ENCODE peak calls at places on chromosomes 5 and 9, in four cellular contexts. K is GM12878, G is HepG2, O is K562. B is an unnamed sample.

GRCh38 chr9:2313512-2313911 is 298.4 kb downstream of the SMARCA2 start:
- DNase-seq in K (no peak), G (no peak), O (no peak), B (no peak)

GRCh38 chr9:128231638-128232568 is 28.7 kb downstream of the DNM1 start:
- DNase-seq in K (no peak), G (no peak), O (no peak), B (no peak)

GRCh38 chr9:126275386-126276001 is 51.1 kb upstream of the MVB12B start:
- DNase-seq in K (no peak), G (no peak), O (no peak), B (no peak)

GRCh38 chr5:66329078-66329477 is 185.0 kb downstream of the SREK1 start:
- DNase-seq in K (no peak), G (no peak), O (no peak), B (no peak)

GRCh38 chr9:136619742-136620440 is 42.8 kb upstream of the EGFL7 start:
- DNase-seq in K (no peak), G (peak), O (no peak), B (no peak)

GRCh38 chr5:166596043-166596442 is 1695.4 kb upstream of the WWC1 start:
- DNase-seq in K (no peak), G (no peak), O (no peak), B (no peak)

GRCh38 chr9:113345165-113345564 is 4.2 kb upstream of the BSPRY start:
- DNase-seq in K (no peak), G (peak), O (no peak), B (no peak)

GRCh38 chr9:15191358-15191757 is 115.7 kb downstream of the TTC39B start:
- DNase-seq in K (no peak), G (no peak), O (no peak), B (no peak)

GRCh38 chr5:110957934-110958333 is 113.6 kb upstream of the TSLP start:
- DNase-seq in K (no peak), G (no peak), O (no peak), B (no peak)

GRCh38 chr5:145245354-145245753 is 589.8 kb downstream of the PRELID2 start:
- DNase-seq in K (no peak), G (no peak), O (no peak), B (no peak)

GRCh38 chr9:9352877-9353481 is 1259.8 kb downstream of the PTPRD start:
- DNase-seq in K (no peak), G (no peak), O (peak), B (no peak)

GRCh38 chr5:64188776-64189175 is 23.1 kb downstream of the RNF180 start:
- DNase-seq in K (no peak), G (no peak), O (no peak), B (no peak)

GRCh38 chr5:143887302-143887638 is 75.3 kb downstream of the HMHB1 start:
- DNase-seq in K (no peak), G (no peak), O (no peak), B (no peak)

GRCh38 chr5:172370648-172371248 is 83.6 kb downstream of the SH3PXD2B start:
- DNase-seq in K (no peak), G (peak), O (peak), B (peak)

DNA sequence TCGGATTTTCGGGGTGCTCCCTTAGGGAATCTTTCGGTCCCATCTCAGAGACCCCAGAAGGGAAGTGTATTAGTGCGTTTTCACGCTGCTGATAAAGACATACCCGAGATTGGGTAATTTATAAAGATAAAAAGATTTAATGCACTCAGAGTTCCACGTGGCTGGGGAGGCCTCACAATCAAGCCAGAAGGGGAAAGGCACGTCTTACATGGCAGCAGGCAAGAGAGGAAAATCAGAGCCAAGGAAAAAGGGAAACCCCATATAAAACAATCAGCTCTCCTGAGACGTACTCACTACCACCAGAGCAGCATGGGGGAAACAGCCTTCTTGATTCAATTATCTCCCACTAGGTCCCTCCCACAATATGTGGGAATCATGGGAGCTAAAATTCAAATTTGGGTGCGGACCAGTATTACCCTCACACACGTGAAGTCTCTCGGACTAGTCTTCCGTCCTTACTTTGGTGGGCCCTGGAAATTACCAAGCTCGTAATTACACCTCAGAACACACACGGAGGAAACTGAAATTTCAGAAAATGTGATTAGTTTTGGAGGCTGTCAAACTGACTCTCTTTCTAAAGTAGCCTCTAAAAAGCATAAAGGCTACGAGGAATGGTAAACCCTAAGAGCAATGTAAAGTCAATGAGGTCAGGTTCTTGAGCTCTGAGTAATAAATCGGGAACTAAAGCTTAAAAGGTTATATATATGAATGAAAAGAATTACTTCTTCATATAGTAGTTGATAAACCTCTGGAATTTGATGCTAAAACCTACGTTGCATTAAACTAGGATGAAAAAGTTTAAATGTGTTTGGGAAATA is 699 bp upstream of the FEM1C start:
- DNase-seq in K (no peak), G (no peak), O (no peak), B (no peak)
- TF ChIP-seq ESRRA in K (no peak), G (no peak), O (no peak), B (no peak)

DNA sequence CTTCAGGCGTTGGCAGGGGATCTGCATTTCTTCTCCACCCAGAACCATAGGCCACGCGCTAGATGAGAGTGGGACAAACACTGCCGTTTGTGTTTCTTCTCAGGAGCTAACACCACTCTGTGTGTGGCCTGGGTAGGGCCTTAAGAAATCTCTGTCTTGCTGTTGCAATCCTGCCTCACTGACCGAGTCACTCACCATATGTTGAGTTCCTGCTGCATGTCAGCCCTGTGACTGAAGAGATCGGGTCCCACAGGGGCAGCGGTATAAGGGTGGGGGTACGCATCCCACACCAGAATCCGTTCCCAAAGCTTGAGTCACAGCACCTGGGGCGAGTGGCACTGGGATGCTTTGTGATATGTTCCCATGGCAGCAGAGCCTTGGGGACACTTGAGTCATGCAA is 90.1 kb upstream of the OTULINL start:
- DNase-seq in K (no peak), G (no peak), O (peak), B (no peak)
- H3K27ac ChIP-seq in K (no peak), G (no peak), O (no peak), B (no peak)

GRCh38 chr5:134561871-134562296 is 36.4 kb downstream of the JADE2 start:
- DNase-seq in K (no peak), G (peak), O (peak), B (peak)
- TF ChIP-seq ESRRA in K (no peak), G (no peak), O (no peak), B (no peak)

DNA sequence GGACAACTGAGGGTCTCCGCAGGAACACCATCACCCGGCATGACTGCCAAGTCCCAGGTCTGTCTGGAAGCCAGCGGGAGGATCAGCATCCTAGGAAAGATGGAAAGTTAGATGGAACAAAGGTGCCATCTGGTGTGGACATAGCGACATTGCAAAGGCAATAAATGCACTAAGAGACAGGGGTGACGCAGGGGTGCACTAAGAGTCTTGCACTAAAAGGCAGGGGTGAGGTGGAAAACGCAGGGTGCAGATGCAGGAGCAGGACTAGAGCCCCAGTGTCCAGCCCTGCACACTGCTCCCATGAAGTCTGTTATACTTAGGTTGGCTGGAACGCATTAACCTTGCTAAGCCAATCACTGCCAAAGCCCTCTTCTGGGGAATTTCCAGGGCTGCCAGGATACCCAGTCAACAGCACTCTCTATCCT is 15.5 kb downstream of the ATOX1 start:
- DNase-seq in K (no peak), G (peak), O (peak), B (peak)
- H3K27ac ChIP-seq in K (no peak), G (no peak), O (no peak), B (peak)

DNA sequence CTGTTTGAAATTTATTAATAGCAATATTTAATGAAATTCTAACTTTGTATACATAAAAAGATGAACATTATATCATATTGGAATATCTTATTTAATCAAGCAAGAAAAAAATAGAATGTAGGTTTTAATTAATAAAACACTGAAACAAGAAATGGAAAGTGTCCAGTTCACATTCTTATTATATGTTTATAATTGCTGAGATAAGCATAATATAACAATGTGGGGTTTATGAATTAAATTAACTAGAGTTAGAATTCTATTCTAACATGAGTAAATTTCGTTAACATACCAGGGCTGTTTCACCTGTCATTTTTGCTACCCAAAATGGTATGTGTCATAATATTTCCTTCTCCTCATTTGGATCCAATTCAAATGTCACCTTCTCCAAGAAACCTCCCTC is 12.3 kb downstream of the CDH9 start:
- DNase-seq in K (no peak), G (no peak), O (no peak), B (no peak)
- TF ChIP-seq ESRRA in K (no peak), G (no peak), O (no peak), B (no peak)

GRCh38 chr9:120435066-120435465 is 144.9 kb downstream of the CDK5RAP2 start:
- DNase-seq in K (no peak), G (no peak), O (no peak), B (no peak)
- H3K27ac ChIP-seq in K (no peak), G (no peak), O (no peak), B (no peak)

GRCh38 chr9:87880116-87880515 is 2.6 kb upstream of the SPATA31E1 start:
- DNase-seq in K (no peak), G (no peak), O (no peak), B (no peak)
- TF ChIP-seq ESRRA in K (no peak), G (no peak), O (no peak), B (no peak)

B was measured in A549.